ENCODE peak calls at places on chromosomes 4 and X, in five cellular contexts. N is heart right ventricle, Y is GM13976, L is bronchial epithelial cell, I is tibial nerve. Q is an unnamed sample.

GRCh38 chr4:188956566-188956965 is 817.3 kb downstream of the TRIML1 start:
- DNase-seq in N (no peak), Y (no peak), L (no peak), I (no peak), Q (no peak)

GRCh38 chr4:87005690-87006461 is 71.1 kb downstream of the AFF1 start:
- DNase-seq in N (no peak), Y (peak; percentile 35), L (no peak), I (no peak), Q (peak; percentile 74)

GRCh38 chr4:113397114-113397701 is 347.8 kb downstream of the ANK2 start:
- DNase-seq in N (no peak), Y (no peak), L (no peak), I (no peak), Q (no peak)

GRCh38 chrX:123731258-123731986 is 1.4 kb downstream of the THOC2 start:
- DNase-seq in N (no peak), Y (no peak), L (peak; percentile 20), I (no peak), Q (peak; percentile 14)

GRCh38 chrX:37796302-37796701 is 16.4 kb downstream of the CYBB start:
- DNase-seq in N (no peak), Y (no peak), L (no peak), I (no peak), Q (no peak)

GRCh38 chr4:94650129-94650495 is 107.6 kb upstream of the BMPR1B start:
- DNase-seq in N (no peak), Y (no peak), L (no peak), I (no peak), Q (no peak)

GRCh38 chr4:1446502-1447153 is 40.4 kb upstream of the NKX1-1 start:
- DNase-seq in N (no peak), Y (no peak), L (no peak), I (no peak), Q (no peak)

GRCh38 chrX:21745756-21746155 is 12.2 kb downstream of the SMPX start:
- DNase-seq in N (peak; percentile 11), Y (peak; percentile 14), L (no peak), I (peak; percentile 21), Q (peak; percentile 22)

GRCh38 chr4:141788169-141788915 is 152.0 kb downstream of the IL15 start:
- DNase-seq in N (no peak), Y (no peak), L (no peak), I (no peak), Q (no peak)

GRCh38 chrX:47579537-47579936 is 2.7 kb upstream of the TIMP1 start:
- DNase-seq in N (no peak), Y (peak; percentile 68), L (peak; percentile 86), I (no peak), Q (peak; percentile 52)

GRCh38 chr4:85565761-85566480 is 91.0 kb downstream of the ARHGAP24 start:
- DNase-seq in N (no peak), Y (no peak), L (no peak), I (no peak), Q (peak; percentile 9)

GRCh38 chr4:91171217-91171616 is 1044.0 kb downstream of the CCSER1 start:
- DNase-seq in N (no peak), Y (no peak), L (peak; percentile 46), I (no peak), Q (no peak)

GRCh38 chr4:101050088-101050835 is 297.1 kb downstream of the PPP3CA start:
- DNase-seq in N (no peak), Y (no peak), L (no peak), I (no peak), Q (peak; percentile 2)

GRCh38 chr4:6658635-6659075 is 18.2 kb downstream of the MRFAP1 start:
- DNase-seq in N (no peak), Y (no peak), L (no peak), I (no peak), Q (peak; percentile 34)

GRCh38 chr4:168560835-168561210 is 64.0 kb downstream of the PALLD start:
- DNase-seq in N (no peak), Y (no peak), L (no peak), I (no peak), Q (no peak)